ENCODE peak calls at places on chromosomes 13 and 19, in seven cellular contexts. B is AG08396, D is AG09309, X is brain microvascular endothelial cell, T is occipital lobe, O is EL, E is fibroblast of mammary gland. S is an unnamed sample.

GRCh38 chr13:79710376-79710775 is 229.4 kb downstream of the NDFIP2 start:
- DNase-seq in B (no peak), D (peak), X (no peak), T (no peak), O (peak), E (peak), S (no peak)

GRCh38 chr13:114152831-114153371 is 20.5 kb upstream of the RASA3 start:
- DNase-seq in B (no peak), D (peak), X (no peak), T (no peak), O (no peak), E (peak), S (no peak)

GRCh38 chr19:40539070-40539469 is 37.6 kb upstream of the SHKBP1 start:
- DNase-seq in B (no peak), D (no peak), X (no peak), T (no peak), O (peak), E (peak), S (no peak)

GRCh38 chr13:50529154-50529882 is 314.2 kb downstream of the DLEU7 start:
- DNase-seq in B (peak), D (peak), X (peak), T (peak), O (no peak), E (peak), S (no peak)

GRCh38 chr13:67048084-67048792 is 181.9 kb downstream of the PCDH9 start:
- DNase-seq in B (no peak), D (no peak), X (peak), T (peak), O (peak), E (peak), S (no peak)

GRCh38 chr19:50357178-50358100 is 8.0 kb downstream of the NAPSA start:
- DNase-seq in B (peak), D (no peak), X (peak), T (peak), O (peak), E (peak), S (peak)

GRCh38 chr13:28467034-28467433 is 27.9 kb downstream of the FLT1 start:
- DNase-seq in B (no peak), D (no peak), X (no peak), T (no peak), O (no peak), E (no peak), S (no peak)

GRCh38 chr13:63425131-63425530 is 2009.5 kb upstream of the PCDH20 start:
- DNase-seq in B (no peak), D (no peak), X (no peak), T (no peak), O (peak), E (no peak), S (no peak)

GRCh38 chr19:1244693-1245451 is 3.3 kb downstream of the ATP5F1D start:
- DNase-seq in B (no peak), D (no peak), X (no peak), T (no peak), O (no peak), E (no peak), S (no peak)

GRCh38 chr19:39996218-39996810 is 546 bp upstream of the ZNF546 start:
- DNase-seq in B (peak), D (no peak), X (peak), T (peak), O (peak), E (peak), S (peak)

GRCh38 chr19:1970003-1970805 is 29.2 kb downstream of the CSNK1G2 start:
- DNase-seq in B (no peak), D (peak), X (no peak), T (no peak), O (peak), E (peak), S (no peak)

GRCh38 chr19:47511681-47512080 is 3.2 kb downstream of the NAPA start:
- DNase-seq in B (no peak), D (no peak), X (no peak), T (peak), O (no peak), E (peak), S (no peak)

GRCh38 chr19:55525289-55526101 is 11.4 kb downstream of the SBK2 start:
- DNase-seq in B (no peak), D (no peak), X (no peak), T (no peak), O (no peak), E (no peak), S (no peak)

GRCh38 chr13:44151474-44151873 is 222.2 kb upstream of the SERP2 start:
- DNase-seq in B (no peak), D (no peak), X (no peak), T (no peak), O (no peak), E (no peak), S (no peak)

GRCh38 chr19:11458236-11458900 is 22.5 kb downstream of the ELAVL3 start:
- DNase-seq in B (no peak), D (no peak), X (no peak), T (no peak), O (no peak), E (no peak), S (no peak)

GRCh38 chr19:53308339-53308811 is 25.2 kb upstream of the ZNF845 start:
- DNase-seq in B (peak), D (no peak), X (no peak), T (no peak), O (peak), E (peak), S (no peak)

GRCh38 chr19:50639121-50640112 is at the start of gene SYT3:
- DNase-seq in B (peak), D (no peak), X (peak), T (peak), O (peak), E (peak), S (no peak)

GRCh38 chr19:32563761-32564160 is 17.2 kb upstream of the PDCD5 start:
- DNase-seq in B (no peak), D (no peak), X (no peak), T (no peak), O (no peak), E (no peak), S (no peak)

GRCh38 chr19:32464279-32464678 is 58.7 kb downstream of the DPY19L3 start:
- DNase-seq in B (no peak), D (no peak), X (no peak), T (no peak), O (no peak), E (peak), S (no peak)

GRCh38 chr19:52351512-52351911 is 15.5 kb downstream of the ZNF610 start:
- DNase-seq in B (no peak), D (no peak), X (no peak), T (no peak), O (no peak), E (no peak), S (no peak)

GRCh38 chr19:28602675-28603298 is 610.2 kb downstream of the UQCRFS1 start:
- DNase-seq in B (no peak), D (no peak), X (no peak), T (no peak), O (no peak), E (no peak), S (no peak)

GRCh38 chr19:40341601-40342482 is 6.4 kb downstream of the C19orf47 start:
- DNase-seq in B (peak), D (no peak), X (no peak), T (peak), O (no peak), E (no peak), S (no peak)

GRCh38 chr19:29121684-29122083 is 91.3 kb downstream of the UQCRFS1 start:
- DNase-seq in B (peak), D (no peak), X (no peak), T (no peak), O (peak), E (peak), S (peak)

GRCh38 chr19:48511321-48511731 is 309 bp downstream of the LMTK3 start:
- DNase-seq in B (peak), D (no peak), X (no peak), T (no peak), O (no peak), E (no peak), S (no peak)

GRCh38 chr19:4534836-4535658 is at the start of gene PLIN5:
- DNase-seq in B (peak), D (no peak), X (peak), T (peak), O (peak), E (no peak), S (peak)

GRCh38 chr13:102700088-102701031 is 5.5 kb upstream of the METTL21C start:
- DNase-seq in B (no peak), D (no peak), X (no peak), T (no peak), O (peak), E (peak), S (no peak)

GRCh38 chr19:1164684-1165531 is 9.2 kb downstream of the SBNO2 start:
- DNase-seq in B (no peak), D (no peak), X (no peak), T (no peak), O (no peak), E (no peak), S (no peak)

GRCh38 chr13:113145496-113145895 is 13.0 kb upstream of the PROZ start:
- DNase-seq in B (no peak), D (no peak), X (no peak), T (no peak), O (no peak), E (no peak), S (no peak)

GRCh38 chr13:114149774-114150740 is 17.6 kb upstream of the RASA3 start:
- DNase-seq in B (no peak), D (no peak), X (no peak), T (no peak), O (no peak), E (no peak), S (no peak)

S was measured in HuH-7.